ENCODE peak calls at places on chromosomes 7 and 10, in nine cellular contexts. S is stimulated activated CD4-positive, alpha-beta T cell treated with anti-CD3 and anti-CD28 coated beads, Interleukin-4, amount 100 ng/mL, for 1 hour; B is effector CD4-positive, alpha-beta T cell; O is NCI-H1105; M is occipital lobe; R is EL; A is cardiac muscle cell; E is NCI-H82; Y is breast epithelium. I is an unnamed sample.

GRCh38 chr10:68598978-68599753 is 39.0 kb downstream of the TET1 start:
- DNase-seq in A (peak), Y (no peak), M (peak), O (peak), R (peak), B (no peak), S (no peak), E (peak), I (no peak)

GRCh38 chr10:74575191-74575720 is 251.1 kb upstream of the KAT6B start:
- DNase-seq in Y (no peak), M (no peak), R (no peak), S (no peak), E (no peak), B (no peak), A (peak), O (no peak), I (no peak)

GRCh38 chr7:80307251-80307856 is 172.7 kb downstream of the GNAI1 start:
- DNase-seq in E (no peak), B (no peak), S (no peak), R (peak), A (peak), M (no peak), Y (no peak), O (no peak), I (no peak)

GRCh38 chr7:79281406-79281805 is 172.1 kb downstream of the MAGI2 start:
- DNase-seq in R (no peak), S (no peak), B (no peak), O (no peak), E (no peak), A (peak), Y (no peak), M (no peak), I (no peak)

GRCh38 chr10:133135116-133135465 is 24.9 kb upstream of the KNDC1 start:
- DNase-seq in S (no peak), B (no peak), E (no peak), R (no peak), O (no peak), A (no peak), Y (no peak), M (no peak), I (no peak)

GRCh38 chr7:151272410-151272809 is 23.9 kb upstream of the SMARCD3 start:
- DNase-seq in A (peak), O (no peak), M (no peak), S (no peak), Y (no peak), B (no peak), E (no peak), R (no peak), I (no peak)

GRCh38 chr7:86320341-86320740 is 323.4 kb upstream of the GRM3 start:
- DNase-seq in S (no peak), Y (no peak), R (no peak), M (no peak), B (no peak), A (no peak), O (no peak), E (no peak), I (no peak)

GRCh38 chr10:123381271-123381670 is 227.1 kb downstream of the BUB3 start:
- DNase-seq in R (peak), O (no peak), S (no peak), A (peak), Y (no peak), E (peak), B (no peak), M (no peak), I (no peak)

GRCh38 chr10:6778992-6779701 is 199.1 kb upstream of the PRKCQ start:
- DNase-seq in S (no peak), R (peak), B (no peak), E (no peak), M (no peak), O (no peak), A (peak), Y (peak), I (no peak)

GRCh38 chr7:50358306-50358705 is 53.8 kb downstream of the IKZF1 start:
- DNase-seq in M (no peak), E (no peak), B (no peak), S (no peak), Y (no peak), O (no peak), R (no peak), A (no peak), I (no peak)

I was measured in natural killer cell treated with Interleukin-12 subunit alpha and Interleukin-12 subunit beta and Interleukin-15 and Interleukin-18, amount 100 ng/mL, for 72 hours.